ENCODE peak calls at places on chromosome 10, in five cellular contexts. One of them, this sample, is unnamed.

GRCh38 chr10:19638173-19638872 is 177.9 kb upstream of the PLXDC2 start:
- DNase-seq in tibial nerve: peak; percentile 18
- DNase-seq in upper lobe of left lung: peak; percentile 27
- DNase-seq in body of pancreas: peak; percentile 65
- DNase-seq in ovary: no peak
- DNase-seq in this sample: peak; percentile 43

GRCh38 chr10:131098416-131098952 is 213.0 kb downstream of the TCERG1L start:
- DNase-seq in upper lobe of left lung: no peak
- DNase-seq in body of pancreas: no peak
- DNase-seq in tibial nerve: no peak
- DNase-seq in ovary: no peak
- DNase-seq in this sample: no peak

GRCh38 chr10:61284222-61284890 is 168.8 kb downstream of the TMEM26 start:
- DNase-seq in upper lobe of left lung: no peak
- DNase-seq in tibial nerve: peak; percentile 32
- DNase-seq in body of pancreas: peak; percentile 14
- DNase-seq in ovary: no peak
- DNase-seq in this sample: no peak

GRCh38 chr10:7512487-7512886 is 101.7 kb upstream of the SFMBT2 start:
- DNase-seq in ovary: no peak
- DNase-seq in body of pancreas: no peak
- DNase-seq in upper lobe of left lung: no peak
- DNase-seq in tibial nerve: no peak
- DNase-seq in this sample: no peak

GRCh38 chr10:46019541-46020343 is 10.7 kb downstream of the NCOA4 start:
- DNase-seq in ovary: no peak
- DNase-seq in upper lobe of left lung: peak; percentile 59
- DNase-seq in body of pancreas: peak; percentile 51
- DNase-seq in tibial nerve: peak; percentile 12
- DNase-seq in this sample: no peak

GRCh38 chr10:91856637-91857036 is 52.6 kb downstream of the FGFBP3 start:
- DNase-seq in tibial nerve: no peak
- DNase-seq in ovary: no peak
- DNase-seq in upper lobe of left lung: no peak
- DNase-seq in body of pancreas: no peak
- DNase-seq in this sample: no peak

GRCh38 chr10:132955479-132955878 is 13.1 kb upstream of the CFAP46 start:
- DNase-seq in upper lobe of left lung: no peak
- DNase-seq in body of pancreas: no peak
- DNase-seq in ovary: no peak
- DNase-seq in tibial nerve: no peak
- DNase-seq in this sample: no peak

GRCh38 chr10:77943086-77943901 is 16.7 kb upstream of the DLG5 start:
- DNase-seq in body of pancreas: peak; percentile 15
- DNase-seq in tibial nerve: no peak
- DNase-seq in upper lobe of left lung: no peak
- DNase-seq in ovary: no peak
- DNase-seq in this sample: no peak

GRCh38 chr10:86970887-86971145 is 2.5 kb downstream of the ADIRF start:
- DNase-seq in body of pancreas: no peak
- DNase-seq in ovary: no peak
- DNase-seq in upper lobe of left lung: no peak
- DNase-seq in tibial nerve: no peak
- DNase-seq in this sample: no peak

GRCh38 chr10:127293640-127294039 is 97.2 kb upstream of the INSYN2A start:
- DNase-seq in upper lobe of left lung: no peak
- DNase-seq in tibial nerve: no peak
- DNase-seq in body of pancreas: no peak
- DNase-seq in ovary: no peak
- DNase-seq in this sample: no peak

GRCh38 chr10:32981760-32982159 is 23.7 kb upstream of the ITGB1 start:
- DNase-seq in ovary: no peak
- DNase-seq in tibial nerve: no peak
- DNase-seq in body of pancreas: peak; percentile 82
- DNase-seq in upper lobe of left lung: no peak
- DNase-seq in this sample: no peak

GRCh38 chr10:84944187-84944586 is 615.8 kb downstream of the CCSER2 start:
- DNase-seq in tibial nerve: no peak
- DNase-seq in upper lobe of left lung: no peak
- DNase-seq in ovary: no peak
- DNase-seq in body of pancreas: no peak
- DNase-seq in this sample: no peak

GRCh38 chr10:93903051-93903450 is 9.3 kb downstream of the SLC35G1 start:
- DNase-seq in body of pancreas: no peak
- DNase-seq in ovary: no peak
- DNase-seq in tibial nerve: no peak
- DNase-seq in upper lobe of left lung: no peak
- DNase-seq in this sample: no peak

GRCh38 chr10:80585812-80586211 is 48.1 kb downstream of the SH2D4B start:
- DNase-seq in body of pancreas: no peak
- DNase-seq in ovary: no peak
- DNase-seq in upper lobe of left lung: no peak
- DNase-seq in tibial nerve: no peak
- DNase-seq in this sample: no peak

GRCh38 chr10:104090597-104090996 is 4.9 kb upstream of the COL17A1 start:
- DNase-seq in ovary: no peak
- DNase-seq in upper lobe of left lung: no peak
- DNase-seq in tibial nerve: no peak
- DNase-seq in body of pancreas: no peak
- DNase-seq in this sample: no peak

GRCh38 chr10:132554053-132554990 is 16.7 kb downstream of the INPP5A start:
- DNase-seq in tibial nerve: no peak
- DNase-seq in body of pancreas: no peak
- DNase-seq in upper lobe of left lung: no peak
- DNase-seq in ovary: no peak
- DNase-seq in this sample: no peak

GRCh38 chr10:89337493-89337892 is 9.7 kb downstream of the IFIT3 start:
- DNase-seq in body of pancreas: no peak
- DNase-seq in upper lobe of left lung: no peak
- DNase-seq in ovary: no peak
- DNase-seq in tibial nerve: no peak
- DNase-seq in this sample: no peak

GRCh38 chr10:4812952-4813351 is 13.1 kb upstream of the AKR1E2 start:
- DNase-seq in body of pancreas: no peak
- DNase-seq in tibial nerve: no peak
- DNase-seq in ovary: no peak
- DNase-seq in upper lobe of left lung: no peak
- DNase-seq in this sample: no peak

GRCh38 chr10:70132098-70133029 is at the start of gene AIFM2:
- DNase-seq in ovary: peak; percentile 90
- DNase-seq in body of pancreas: peak; percentile 84
- DNase-seq in upper lobe of left lung: peak; percentile 89
- DNase-seq in tibial nerve: peak; percentile 61
- DNase-seq in this sample: peak; percentile 77
- H3K27ac ChIP-seq in ovary: no peak within 1 kb of the TSS
- H3K27ac ChIP-seq in body of pancreas: no peak within 1 kb of the TSS
- H3K27ac ChIP-seq in upper lobe of left lung: peak within 1 kb of the TSS; percentile 88
- H3K27ac ChIP-seq in tibial nerve: peak within 1 kb of the TSS; percentile 77
- H3K27ac ChIP-seq in this sample: peak within 1 kb of the TSS; percentile 39

GRCh38 chr10:63901228-63901627 is 380.0 kb downstream of the REEP3 start:
- DNase-seq in upper lobe of left lung: no peak
- DNase-seq in body of pancreas: no peak
- DNase-seq in ovary: no peak
- DNase-seq in tibial nerve: no peak
- DNase-seq in this sample: no peak

GRCh38 chr10:63901916-63902315 is 380.7 kb downstream of the REEP3 start:
- DNase-seq in body of pancreas: no peak
- DNase-seq in tibial nerve: no peak
- DNase-seq in ovary: no peak
- DNase-seq in upper lobe of left lung: no peak
- DNase-seq in this sample: no peak

GRCh38 chr10:63896992-63897391 is 375.8 kb downstream of the REEP3 start:
- DNase-seq in body of pancreas: no peak
- DNase-seq in tibial nerve: no peak
- DNase-seq in ovary: no peak
- DNase-seq in upper lobe of left lung: no peak
- DNase-seq in this sample: no peak
- TF ChIP-seq POLR2A in body of pancreas: no peak
- TF ChIP-seq POLR2A in tibial nerve: no peak
- TF ChIP-seq POLR2A in ovary: no peak
- TF ChIP-seq POLR2A in upper lobe of left lung: no peak
- TF ChIP-seq POLR2A in this sample: no peak

DNA sequence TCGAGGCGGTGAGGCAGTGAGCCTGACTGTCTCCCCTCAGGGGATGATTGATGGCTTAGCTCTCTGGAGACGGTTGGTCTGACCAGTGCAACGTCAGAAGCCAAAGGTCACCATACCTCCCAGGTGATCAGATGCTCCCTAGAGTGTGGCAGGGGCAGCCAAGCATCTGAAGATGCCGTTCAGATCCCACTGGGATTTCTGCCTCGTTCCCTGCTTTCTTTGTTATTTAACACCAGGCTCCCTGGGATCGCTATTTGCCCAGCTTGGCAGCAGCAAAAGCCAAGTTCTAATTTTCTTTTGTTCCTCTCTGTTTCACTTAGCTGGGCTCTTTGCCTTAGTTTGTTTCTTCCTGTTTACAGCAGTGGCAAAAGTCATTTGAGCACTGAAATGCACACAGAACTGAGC is 53.5 kb upstream of the SVIL start:
- DNase-seq in tibial nerve: no peak
- DNase-seq in body of pancreas: no peak
- DNase-seq in ovary: no peak
- DNase-seq in upper lobe of left lung: no peak
- DNase-seq in this sample: no peak
- H3K27ac ChIP-seq in tibial nerve: no peak overlapping the region
- H3K27ac ChIP-seq in body of pancreas: no peak overlapping the region
- H3K27ac ChIP-seq in ovary: no peak overlapping the region
- H3K27ac ChIP-seq in upper lobe of left lung: peak overlapping the region; percentile 64
- H3K27ac ChIP-seq in this sample: no peak overlapping the region

DNA sequence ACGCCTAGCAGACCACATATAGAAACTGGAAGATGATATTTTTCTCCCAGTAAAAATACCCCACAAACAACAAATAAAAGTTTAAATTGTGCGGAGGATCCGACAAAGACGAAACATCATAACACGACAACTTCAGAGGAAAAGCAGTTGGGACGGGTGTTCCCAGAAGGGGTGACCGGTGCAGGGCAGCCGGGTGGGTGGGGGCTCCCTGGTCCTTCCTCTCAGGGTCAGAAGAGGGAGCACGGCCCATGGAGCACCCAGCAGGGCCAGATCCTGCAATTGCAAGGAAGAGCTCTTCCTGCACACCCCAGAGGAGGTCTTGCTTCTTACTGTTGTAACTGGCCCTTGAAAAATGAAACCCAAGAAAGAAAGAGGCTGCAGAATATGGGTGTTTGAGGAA is 608.5 kb upstream of the MKI67 start:
- DNase-seq in tibial nerve: no peak
- DNase-seq in upper lobe of left lung: no peak
- DNase-seq in ovary: no peak
- DNase-seq in body of pancreas: no peak
- DNase-seq in this sample: no peak
- TF ChIP-seq POLR2A in tibial nerve: no peak
- TF ChIP-seq POLR2A in upper lobe of left lung: no peak
- TF ChIP-seq POLR2A in ovary: no peak
- TF ChIP-seq POLR2A in body of pancreas: no peak
- TF ChIP-seq POLR2A in this sample: no peak

DNA sequence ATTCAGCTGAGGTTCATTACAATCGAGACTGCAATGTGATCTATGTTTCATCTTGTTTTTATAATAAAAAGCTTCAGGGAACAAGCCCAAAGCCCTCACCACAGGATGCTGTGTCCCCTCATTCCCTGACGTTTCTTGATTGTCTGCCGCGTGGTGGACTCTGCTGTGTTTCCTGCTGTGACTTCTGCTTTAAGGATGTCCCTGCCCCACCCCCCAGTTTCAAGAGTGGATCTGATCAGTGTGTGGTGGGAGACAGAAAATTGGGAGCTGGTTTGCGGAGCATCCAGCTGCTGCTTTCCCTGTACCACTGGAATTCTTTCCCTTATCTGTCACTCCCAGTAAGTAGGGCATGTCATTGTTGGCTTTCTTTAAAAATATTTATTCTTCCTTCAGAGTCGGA is 86.2 kb downstream of the CREM start:
- DNase-seq in ovary: no peak
- DNase-seq in upper lobe of left lung: peak; percentile 40
- DNase-seq in tibial nerve: peak; percentile 69
- DNase-seq in body of pancreas: peak; percentile 66
- DNase-seq in this sample: peak; percentile 49
- H3K27ac ChIP-seq in ovary: no peak overlapping the region
- H3K27ac ChIP-seq in upper lobe of left lung: peak overlapping the region; percentile 5
- H3K27ac ChIP-seq in tibial nerve: no peak overlapping the region
- H3K27ac ChIP-seq in body of pancreas: no peak overlapping the region
- H3K27ac ChIP-seq in this sample: no peak overlapping the region